ENCODE peak calls at places on chromosome 6, in five cellular contexts. V is cardiac muscle cell, D is left ventricle myocardium inferior, L is GM23248, K is heart right ventricle. F is an unnamed sample. For H3K4me1, the result is how much of the 10 kb centered on the place peaks cover.

GRCh38 chr6:88629838-88630462 is 333.5 kb downstream of the RNGTT start:
- DNase-seq in K (no peak), D (no peak), L (no peak), V (peak), F (no peak)

GRCh38 chr6:1893470-1894130 is 283.9 kb downstream of the FOXC1 start:
- DNase-seq in K (no peak), V (peak), D (no peak), L (no peak), F (no peak)

GRCh38 chr6:49835140-49835539 is 31.2 kb downstream of the CRISP1 start:
- DNase-seq in V (no peak), K (no peak), D (no peak), L (no peak), F (no peak)

GRCh38 chr6:169225131-169225576 is 28.5 kb downstream of the THBS2 start:
- DNase-seq in D (no peak), V (no peak), K (no peak), L (no peak), F (no peak)

GRCh38 chr6:5732496-5732895 is 274.2 kb downstream of the NRN1 start:
- DNase-seq in L (no peak), K (no peak), D (no peak), V (peak), F (no peak)

GRCh38 chr6:35973670-35974222 is 50.7 kb downstream of the SLC26A8 start:
- DNase-seq in L (no peak), V (no peak), K (no peak), D (no peak), F (no peak)

GRCh38 chr6:90411292-90411781 is 114.7 kb upstream of the BACH2 start:
- DNase-seq in D (no peak), L (no peak), V (no peak), K (no peak), F (no peak)

GRCh38 chr6:22883061-22883717 is 313.8 kb downstream of the HDGFL1 start:
- DNase-seq in K (no peak), V (no peak), L (no peak), D (no peak), F (no peak)

GRCh38 chr6:44497807-44498206 is 110.3 kb downstream of the CDC5L start:
- DNase-seq in D (no peak), L (no peak), K (no peak), V (no peak), F (no peak)

GRCh38 chr6:9540126-9540525 is 874.7 kb downstream of the TFAP2A start:
- DNase-seq in K (no peak), V (no peak), D (no peak), L (peak), F (peak)

GRCh38 chr6:15363523-15364400 is 117.9 kb downstream of the JARID2 start:
- DNase-seq in L (no peak), K (no peak), V (no peak), D (no peak), F (no peak)

GRCh38 chr6:68778356-68779020 is 143.4 kb downstream of the ADGRB3 start:
- DNase-seq in K (peak), V (peak), D (no peak), L (peak), F (peak)

GRCh38 chr6:160247457-160247883 is 11.2 kb downstream of the SLC22A2 start:
- DNase-seq in K (peak), L (no peak), D (no peak), V (no peak), F (peak)

GRCh38 chr6:110816677-110817076 is 1.4 kb upstream of the CDK19 start:
- DNase-seq in V (no peak), K (no peak), L (no peak), D (no peak), F (no peak)

GRCh38 chr6:39107034-39107433 is 8.0 kb downstream of the SAYSD1 start:
- DNase-seq in K (no peak), L (no peak), V (no peak), D (no peak), F (no peak)

GRCh38 chr6:44289726-44290125 is 19.5 kb downstream of the TMEM151B start:
- DNase-seq in V (no peak), L (no peak), K (no peak), D (no peak), F (no peak)

GRCh38 chr6:113901482-113901881 is 44.3 kb downstream of the MARCKS start:
- DNase-seq in L (peak), V (no peak), K (no peak), D (no peak), F (peak)

GRCh38 chr6:139062921-139063320 is 34.4 kb downstream of the ABRACL start:
- DNase-seq in V (no peak), D (no peak), L (peak), K (no peak), F (peak)

GRCh38 chr6:43740321-43740960 is 29.6 kb upstream of the VEGFA start:
- DNase-seq in L (no peak), K (no peak), V (no peak), D (no peak), F (no peak)

GRCh38 chr6:27250955-27251671 is 3.6 kb downstream of the PRSS16 start:
- DNase-seq in L (peak), V (peak), D (no peak), K (peak), F (peak)

GRCh38 chr6:428047-428608 is 36.6 kb downstream of the IRF4 start:
- DNase-seq in L (no peak), D (no peak), V (no peak), K (no peak), F (no peak)

GRCh38 chr6:113858067-113858604 is 991 bp downstream of the MARCKS start:
- DNase-seq in L (peak), V (peak), K (peak), D (peak), F (peak)

GRCh38 chr6:85468326-85468725 is 18.4 kb downstream of the NT5E start:
- DNase-seq in L (peak), V (no peak), K (no peak), D (no peak), F (peak)

GRCh38 chr6:16286151-16286522 is 47.8 kb downstream of the GMPR start:
- DNase-seq in L (peak), K (peak), V (peak), D (no peak), F (peak)

GRCh38 chr6:14658030-14658429 is 540.5 kb downstream of the CD83 start:
- DNase-seq in K (no peak), L (no peak), V (no peak), D (no peak), F (no peak)

GRCh38 chr6:153208706-153209105 is 77.6 kb upstream of the RGS17 start:
- DNase-seq in D (peak), V (no peak), K (peak), L (no peak), F (no peak)

GRCh38 chr6:147178355-147178754 is 25.9 kb upstream of the STXBP5 start:
- DNase-seq in D (no peak), L (no peak), K (no peak), V (no peak), F (no peak)

GRCh38 chr6:31727034-31727716 is 1.9 kb downstream of the DDAH2 start:
- DNase-seq in K (peak), V (no peak), L (no peak), D (no peak), F (no peak)

GRCh38 chr6:132131777-132132176 is 180.6 kb upstream of the CCN2 start:
- DNase-seq in V (no peak), L (peak), K (peak), D (peak), F (peak)

GRCh38 chr6:11258260-11259237 is 26.1 kb upstream of the NEDD9 start:
- DNase-seq in L (no peak), D (no peak), V (no peak), K (no peak), F (no peak)

GRCh38 chr6:98828210-98828798 is 6.1 kb upstream of the POU3F2 start:
- DNase-seq in D (no peak), K (no peak), L (no peak), V (no peak), F (no peak)

GRCh38 chr6:98825602-98826230 is 8.7 kb upstream of the POU3F2 start:
- DNase-seq in L (no peak), K (no peak), D (no peak), V (no peak), F (no peak)

GRCh38 chr6:98831057-98832031 is 3.0 kb upstream of the POU3F2 start:
- DNase-seq in K (no peak), D (no peak), L (no peak), V (peak), F (no peak)

GRCh38 chr6:98827295-98828159 is 6.8 kb upstream of the POU3F2 start:
- DNase-seq in L (peak), V (peak), D (no peak), K (no peak), F (no peak)

DNA sequence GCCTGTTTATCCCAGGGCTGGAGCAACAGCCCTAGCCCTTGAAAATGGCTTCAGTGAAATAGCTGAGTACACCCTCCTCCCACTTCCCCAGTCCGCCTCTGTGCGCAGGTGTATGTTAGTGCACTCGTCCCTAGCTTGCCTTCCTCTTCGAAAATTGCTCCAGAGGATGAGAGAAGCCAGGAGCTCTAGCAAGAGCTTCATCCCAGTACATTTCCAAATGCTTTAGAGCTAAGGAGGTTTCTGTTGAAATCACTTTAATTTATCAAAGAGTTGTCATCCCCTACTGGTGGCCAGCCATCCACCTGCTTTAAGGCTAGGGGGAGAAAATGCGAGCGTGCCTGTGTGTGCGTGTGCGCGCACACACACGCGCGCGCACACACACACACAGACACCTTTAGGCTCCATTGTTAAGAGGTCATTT is 5.4 kb upstream of the POU3F2 start:
- DNase-seq in K (no peak), V (no peak), D (no peak), L (no peak), F (no peak)
- H3K4me3 ChIP-seq in K (no peak), V (no peak), D (no peak), L (no peak), F (no peak)

DNA sequence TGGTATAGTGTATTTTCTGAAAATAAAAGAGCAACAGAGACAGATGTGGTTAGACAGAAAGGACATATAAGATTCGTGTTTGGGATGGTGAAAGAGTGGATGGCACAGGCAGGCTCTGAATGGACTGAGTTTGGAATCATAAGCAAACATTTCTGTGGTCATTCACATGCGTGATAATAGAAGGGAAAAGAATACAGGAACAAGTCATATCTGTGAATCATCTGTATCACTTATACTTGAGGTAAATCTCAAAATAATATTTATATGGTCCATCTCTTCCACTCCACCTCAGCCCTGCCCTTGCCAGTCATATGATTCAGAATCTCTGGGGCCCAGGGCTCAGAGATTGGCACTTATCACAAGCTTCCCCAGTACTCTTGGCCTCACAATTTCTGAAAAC is 535.1 kb downstream of the BCKDHB start:
- DNase-seq in K (no peak), L (peak), V (no peak), D (no peak), F (no peak)
- H3K4me1 ChIP-seq in K (under half), L (under half), V (under half), D (under half), F (under half)

GRCh38 chr6:163260111-163260895 is 154.2 kb upstream of the QKI start:
- DNase-seq in K (no peak), L (peak), D (no peak), V (peak), F (peak)
- H3K4me3 ChIP-seq in K (peak), L (peak), D (peak), V (no peak), F (peak)

GRCh38 chr6:28809947-28810654 is 113.7 kb downstream of the TRIM27 start:
- DNase-seq in V (peak), D (no peak), L (peak), K (no peak), F (no peak)

GRCh38 chr6:28812778-28813569 is 110.8 kb downstream of the TRIM27 start:
- DNase-seq in D (no peak), V (no peak), L (no peak), K (no peak), F (no peak)

GRCh38 chr6:28811873-28812272 is 111.9 kb downstream of the TRIM27 start:
- DNase-seq in D (no peak), V (no peak), L (no peak), K (no peak), F (no peak)

GRCh38 chr6:28808383-28808782 is 115.4 kb downstream of the TRIM27 start:
- DNase-seq in D (no peak), L (no peak), V (no peak), K (no peak), F (no peak)

GRCh38 chr6:28810655-28811053 is 113.1 kb downstream of the TRIM27 start:
- DNase-seq in D (no peak), K (no peak), L (no peak), V (no peak), F (no peak)
- H3K4me1 ChIP-seq in D (under half), K (under half), L (under half), V (under half), F (under half)

DNA sequence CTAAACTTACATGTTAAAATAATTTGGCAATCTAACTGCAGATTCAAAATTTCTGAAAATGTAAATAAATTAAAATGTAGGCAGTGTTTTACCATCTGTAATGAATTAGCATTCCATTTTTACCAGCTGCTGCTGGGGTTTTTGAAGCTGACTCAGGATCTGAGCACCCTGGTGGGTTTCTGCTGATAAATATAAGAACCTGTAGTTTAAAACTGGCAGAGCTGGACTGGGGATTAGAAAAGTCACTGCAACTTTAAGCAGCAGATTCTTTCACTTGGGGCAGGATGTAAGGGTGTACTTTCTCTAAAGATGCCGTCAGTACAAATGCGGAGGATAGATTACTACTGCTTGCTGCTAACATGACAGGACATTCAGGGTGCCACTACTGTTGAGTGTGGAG is 341.8 kb downstream of the CDKAL1 start:
- DNase-seq in D (no peak), K (no peak), L (peak), V (no peak), F (peak)
- H3K4me3 ChIP-seq in D (no peak), K (no peak), L (no peak), V (no peak), F (no peak)

GRCh38 chr6:108677357-108677756 is 116.6 kb downstream of the FOXO3 start:
- DNase-seq in D (no peak), K (no peak), L (no peak), V (no peak), F (no peak)

GRCh38 chr6:108673602-108674001 is 112.9 kb downstream of the FOXO3 start:
- DNase-seq in K (no peak), L (peak), V (no peak), D (no peak), F (no peak)

GRCh38 chr6:108675226-108676160 is 114.8 kb downstream of the FOXO3 start:
- DNase-seq in K (no peak), V (peak), D (no peak), L (no peak), F (no peak)

GRCh38 chr6:108677894-108678293 is 117.2 kb downstream of the FOXO3 start:
- DNase-seq in K (no peak), L (no peak), V (no peak), D (no peak), F (no peak)

DNA sequence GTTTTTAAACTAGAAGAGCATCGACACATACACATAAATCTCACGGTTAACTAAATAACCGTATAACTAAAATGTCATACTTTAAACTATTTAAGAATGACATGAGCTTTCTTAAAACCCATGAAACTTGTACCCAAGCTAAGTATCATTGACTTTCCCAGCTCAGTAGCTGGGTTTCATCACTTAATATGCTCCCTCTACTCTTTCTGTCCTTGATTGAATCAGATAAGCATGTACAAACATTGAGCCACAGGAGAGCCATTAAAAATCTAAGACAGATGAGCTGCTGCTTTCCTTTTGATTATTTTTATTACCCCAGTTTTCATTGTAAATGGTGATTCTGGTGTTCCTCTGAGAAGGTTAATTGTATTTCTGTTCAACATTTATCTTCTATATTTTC is 115.8 kb downstream of the FOXO3 start:
- DNase-seq in K (no peak), D (no peak), L (no peak), V (no peak), F (no peak)
- H3K4me1 ChIP-seq in K (half or more), D (half or more), L (under half), V (under half), F (under half)